ENCODE peak calls at places on chromosomes 13 and 19, in four cellular contexts. T, X, Z and D are unnamed samples.
A peak's percentile ranks its signal among the peaks of the same experiment; 100 is the strongest.

GRCh38 chr13:113553541-113554332 is 30.8 kb upstream of the TFDP1 start:
- DNase-seq in X (no peak), Z (no peak), T (no peak), D (no peak)

GRCh38 chr19:31352296-31352781 is 3.1 kb upstream of the TSHZ3 start:
- DNase-seq in Z (no peak), T (no peak), X (peak; percentile 19), D (no peak)

GRCh38 chr13:90768116-90768515 is 579.4 kb upstream of the MIR17HG start:
- DNase-seq in T (no peak), Z (no peak), X (no peak), D (no peak)

GRCh38 chr13:46348976-46349375 is 38.1 kb downstream of the RUBCNL start:
- DNase-seq in X (no peak), Z (no peak), T (no peak), D (no peak)

GRCh38 chr19:1408300-1409203 is 1.2 kb downstream of the DAZAP1 start:
- DNase-seq in Z (no peak), X (peak; percentile 71), T (peak; percentile 70), D (peak; percentile 48)

GRCh38 chr19:34173145-34173956 is 1.0 kb downstream of the LSM14A start:
- DNase-seq in X (peak; percentile 36), Z (no peak), T (no peak), D (peak; percentile 59)

GRCh38 chr13:39900106-39900750 is 244.8 kb downstream of the COG6 start:
- DNase-seq in T (no peak), X (no peak), Z (no peak), D (no peak)

GRCh38 chr13:52669677-52670076 is 17.0 kb downstream of the SUGT1 start:
- DNase-seq in T (no peak), X (no peak), Z (no peak), D (no peak)

GRCh38 chr13:111006508-111007031 is 91.7 kb upstream of the ANKRD10 start:
- DNase-seq in X (no peak), Z (no peak), T (peak; percentile 15), D (no peak)

GRCh38 chr13:73056054-73056962 is 2.5 kb upstream of the KLF5 start:
- DNase-seq in X (no peak), Z (no peak), T (no peak), D (no peak)

GRCh38 chr13:31920301-31920818 is 111.2 kb upstream of the FRY start:
- DNase-seq in T (no peak), Z (no peak), X (no peak), D (no peak)

GRCh38 chr13:37878496-37878895 is 8.9 kb upstream of the TRPC4 start:
- DNase-seq in X (no peak), T (no peak), Z (no peak), D (no peak)

GRCh38 chr19:41726493-41726892 is 18.1 kb downstream of the CEACAM5 start:
- DNase-seq in Z (no peak), X (no peak), T (no peak), D (peak; percentile 33)

GRCh38 chr13:35472308-35473008 is 4.0 kb downstream of the MAB21L1 start:
- DNase-seq in Z (no peak), T (no peak), X (peak; percentile 52), D (no peak)
- TF ChIP-seq USF1 in Z (no peak), T (no peak), X (no peak), D (no peak)

DNA sequence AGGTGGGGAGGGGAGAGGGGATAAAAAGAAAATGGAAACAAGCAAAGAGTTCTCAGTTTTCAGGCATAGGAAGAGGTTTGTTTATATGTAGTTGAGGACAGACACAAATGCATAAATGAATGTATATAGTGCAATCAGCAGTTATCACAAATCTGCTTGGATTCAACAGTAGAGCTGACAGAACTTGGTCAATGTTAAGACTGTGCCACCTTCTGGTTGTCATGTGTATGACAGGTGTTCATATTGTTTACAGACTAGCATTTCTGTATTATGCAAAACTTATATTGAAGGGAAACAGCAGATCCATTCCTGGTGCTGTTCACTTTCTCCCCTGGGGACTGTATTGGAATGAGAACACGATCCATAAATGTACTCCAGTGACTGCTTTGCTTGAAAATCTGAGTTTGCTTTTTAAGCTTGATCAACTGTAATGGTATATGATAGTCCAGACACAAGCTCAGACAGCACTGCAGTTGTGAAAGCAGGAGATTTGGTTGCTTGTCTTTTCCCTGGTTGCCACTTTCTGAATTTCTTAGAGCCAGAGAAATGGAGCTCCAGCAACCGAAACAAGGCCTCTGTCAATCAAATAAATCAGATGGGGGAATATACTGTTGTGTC is 319.5 kb upstream of the OBI1 start:
- DNase-seq in T (peak; percentile 29), Z (peak; percentile 24), X (peak; percentile 34), D (no peak)
- TF ChIP-seq USF1 in T (no peak), Z (no peak), X (no peak), D (no peak)

DNA sequence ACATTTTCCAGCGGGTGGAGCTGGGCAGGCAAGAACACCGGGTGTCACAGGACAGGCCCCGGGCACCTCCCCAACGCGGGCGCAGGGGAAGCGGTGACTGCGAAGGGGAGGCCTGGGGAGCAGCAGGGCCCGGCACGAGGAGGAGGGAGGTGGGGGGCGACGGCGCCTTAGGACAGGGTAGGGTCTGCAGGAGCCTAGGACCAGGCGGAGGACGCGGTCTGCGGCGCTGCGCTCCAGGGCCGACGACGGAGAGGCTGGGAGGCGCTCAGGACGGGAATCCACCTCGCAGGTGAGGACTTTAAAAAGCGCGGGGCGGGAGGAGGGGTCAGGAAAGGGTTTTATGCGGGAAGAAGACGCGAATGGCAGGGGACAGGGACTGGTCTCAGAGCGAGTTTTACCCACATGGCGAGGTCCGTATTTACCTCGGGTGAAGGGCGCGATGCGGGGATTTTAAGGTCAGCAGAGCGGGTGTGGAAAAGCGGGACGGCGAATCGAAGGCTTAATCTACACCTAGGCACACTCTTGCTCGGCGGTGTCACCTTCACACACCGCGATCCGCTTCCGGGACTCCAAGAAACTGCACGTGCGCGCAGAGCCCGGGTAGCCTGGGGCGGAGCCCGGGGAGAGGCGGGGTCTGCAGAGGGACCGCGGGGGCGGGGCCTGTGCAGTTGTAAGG is 13.5 kb downstream of the ERVV-2 start:
- DNase-seq in T (no peak), X (peak; percentile 72), Z (no peak), D (peak; percentile 89)
- TF ChIP-seq USF1 in T (no peak), X (no peak), Z (no peak), D (peak; percentile 74)

GRCh38 chr19:7928334-7928706 is 2.4 kb upstream of the CTXN1 start:
- DNase-seq in T (no peak), X (peak; percentile 72), Z (no peak), D (no peak)
- TF ChIP-seq USF1 in T (no peak), X (no peak), Z (no peak), D (no peak)

GRCh38 chr19:6271721-6272410 is 7.9 kb downstream of the MLLT1 start:
- DNase-seq in X (peak; percentile 87), T (peak; percentile 73), Z (no peak), D (peak; percentile 24)
- TF ChIP-seq USF1 in X (no peak), T (no peak), Z (no peak), D (no peak)